ENCODE peak calls at places on chromosome 22, in ten cellular contexts. O is substantia nigra; F is GM12891; Q is stimulated activated CD4-positive, alpha-beta T cell treated with anti-CD3 and anti-CD28 coated beads, Interleukin-4, amount 100 ng/mL, for 4 hours; S is HCT116; P is DMS153; R is glutamatergic neuron; D is head of caudate nucleus; V is HuH-7.5; G is ELF-1. A is an unnamed sample.

GRCh38 chr22:41699264-41700104 is at the start of gene MEI1:
- DNase-seq in O (peak), F (peak), Q (peak), S (no peak), P (peak), R (peak), D (peak), V (no peak), G (peak), A (peak)

GRCh38 chr22:39209756-39210155 is 35.0 kb downstream of the PDGFB start:
- DNase-seq in O (no peak), F (no peak), Q (no peak), S (no peak), P (peak), R (no peak), D (no peak), V (no peak), G (no peak), A (no peak)

GRCh38 chr22:22907551-22908494 is 20.2 kb downstream of the IGLL5 start:
- DNase-seq in O (no peak), F (no peak), Q (no peak), S (no peak), P (no peak), R (no peak), D (no peak), V (no peak), G (no peak), A (no peak)

GRCh38 chr22:40746428-40747220 is 67.3 kb downstream of the MCHR1 start:
- DNase-seq in O (no peak), F (no peak), Q (no peak), S (no peak), P (no peak), R (no peak), D (no peak), V (no peak), G (no peak), A (no peak)

GRCh38 chr22:48949375-48950149 is 878.1 kb downstream of the BRD1 start:
- DNase-seq in O (no peak), F (no peak), Q (no peak), S (no peak), P (no peak), R (no peak), D (no peak), V (no peak), G (no peak), A (no peak)

GRCh38 chr22:47115518-47115890 is 353.1 kb downstream of the TBC1D22A start:
- DNase-seq in O (no peak), F (no peak), Q (no peak), S (no peak), P (no peak), R (no peak), D (no peak), V (no peak), G (no peak), A (no peak)

GRCh38 chr22:23497016-23497885 is 82.8 kb downstream of the IGLL1 start:
- DNase-seq in O (no peak), F (no peak), Q (no peak), S (no peak), P (no peak), R (no peak), D (no peak), V (no peak), G (no peak), A (no peak)

GRCh38 chr22:43723816-43724215 is 88.3 kb downstream of the EFCAB6 start:
- DNase-seq in O (no peak), F (no peak), Q (no peak), S (no peak), P (no peak), R (no peak), D (no peak), V (no peak), G (no peak), A (no peak)

GRCh38 chr22:48886604-48887393 is 940.9 kb downstream of the BRD1 start:
- DNase-seq in O (no peak), F (no peak), Q (no peak), S (no peak), P (peak), R (no peak), D (no peak), V (no peak), G (no peak), A (no peak)

GRCh38 chr22:39388261-39389011 is 11.1 kb upstream of the TAB1 start:
- DNase-seq in O (peak), F (peak), Q (peak), S (peak), P (peak), R (peak), D (peak), V (peak), G (peak), A (peak)

GRCh38 chr22:32018056-32018455 is 25.0 kb upstream of the SLC5A1 start:
- DNase-seq in O (no peak), F (no peak), Q (no peak), S (no peak), P (no peak), R (no peak), D (no peak), V (no peak), G (no peak), A (no peak)

GRCh38 chr22:37248251-37248650 is 4.2 kb upstream of the RAC2 start:
- DNase-seq in O (no peak), F (no peak), Q (no peak), S (no peak), P (no peak), R (no peak), D (no peak), V (no peak), G (no peak), A (no peak)

GRCh38 chr22:23305922-23306374 is 125.6 kb downstream of the BCR start:
- DNase-seq in O (peak), F (no peak), Q (no peak), S (no peak), P (peak), R (no peak), D (peak), V (no peak), G (no peak), A (peak)

GRCh38 chr22:37633693-37634504 is 5.6 kb upstream of the SH3BP1 start:
- DNase-seq in O (peak), F (peak), Q (peak), S (no peak), P (peak), R (peak), D (peak), V (no peak), G (peak), A (peak)

GRCh38 chr22:29470159-29470855 is 9.7 kb upstream of the NEFH start:
- DNase-seq in O (no peak), F (peak), Q (peak), S (peak), P (peak), R (peak), D (peak), V (peak), G (peak), A (peak)

GRCh38 chr22:44256860-44257560 is 55.7 kb downstream of the SHISAL1 start:
- DNase-seq in O (no peak), F (no peak), Q (no peak), S (no peak), P (no peak), R (no peak), D (no peak), V (no peak), G (peak), A (no peak)

GRCh38 chr22:28283025-28283654 is 364.1 kb upstream of the PITPNB start:
- DNase-seq in O (no peak), F (no peak), Q (no peak), S (no peak), P (no peak), R (no peak), D (no peak), V (no peak), G (no peak), A (peak)

GRCh38 chr22:34000879-34001526 is 80.7 kb upstream of the LARGE1 start:
- DNase-seq in O (no peak), F (no peak), Q (no peak), S (no peak), P (no peak), R (no peak), D (no peak), V (no peak), G (no peak), A (no peak)

GRCh38 chr22:28710112-28710888 is 30.7 kb upstream of the TTC28 start:
- DNase-seq in O (no peak), F (no peak), Q (no peak), S (no peak), P (no peak), R (no peak), D (no peak), V (no peak), G (no peak), A (peak)

GRCh38 chr22:41435560-41435959 is 11.0 kb downstream of the TOB2 start:
- DNase-seq in O (no peak), F (no peak), Q (no peak), S (no peak), P (no peak), R (no peak), D (no peak), V (no peak), G (no peak), A (no peak)

GRCh38 chr22:19291218-19291579 is 320 bp downstream of the CLTCL1 start:
- DNase-seq in O (no peak), F (peak), Q (peak), S (no peak), P (no peak), R (peak), D (peak), V (no peak), G (no peak), A (no peak)

GRCh38 chr22:31451709-31452571 is 37.7 kb downstream of the EIF4ENIF1 start:
- DNase-seq in O (no peak), F (no peak), Q (no peak), S (peak), P (no peak), R (no peak), D (no peak), V (peak), G (peak), A (peak)

GRCh38 chr22:41022470-41023298 is 69.7 kb upstream of the EP300 start:
- DNase-seq in O (peak), F (peak), Q (peak), S (peak), P (peak), R (peak), D (peak), V (peak), G (peak), A (peak)

GRCh38 chr22:45208993-45209838 is 31.5 kb downstream of the KIAA0930 start:
- DNase-seq in O (peak), F (no peak), Q (peak), S (no peak), P (no peak), R (peak), D (peak), V (no peak), G (peak), A (peak)

GRCh38 chr22:31876156-31877035 is 67.9 kb upstream of the YWHAH start:
- DNase-seq in O (no peak), F (no peak), Q (no peak), S (no peak), P (no peak), R (no peak), D (no peak), V (no peak), G (no peak), A (no peak)

GRCh38 chr22:46587492-46588278 is 32.5 kb upstream of the GRAMD4 start:
- DNase-seq in O (no peak), F (peak), Q (peak), S (no peak), P (no peak), R (no peak), D (no peak), V (no peak), G (no peak), A (no peak)

GRCh38 chr22:23225724-23226496 is 45.6 kb downstream of the BCR start:
- DNase-seq in O (no peak), F (no peak), Q (no peak), S (no peak), P (peak), R (no peak), D (no peak), V (no peak), G (no peak), A (peak)

GRCh38 chr22:18031670-18032454 is 7.5 kb upstream of the MICAL3 start:
- DNase-seq in O (no peak), F (no peak), Q (no peak), S (peak), P (peak), R (no peak), D (no peak), V (no peak), G (no peak), A (no peak)

GRCh38 chr22:23405366-23405851 is 174.7 kb downstream of the IGLL1 start:
- DNase-seq in O (no peak), F (no peak), Q (no peak), S (no peak), P (no peak), R (no peak), D (no peak), V (no peak), G (no peak), A (no peak)